ENCODE peak calls at places on chromosomes 2 and 18, in nine cellular contexts. I, Z, G, V, O, Q, C, X and L are unnamed samples.

GRCh38 chr2:23286765-23287155 is 98.2 kb upstream of the KLHL29 start:
- DNase-seq in I (no peak), Z (no peak), G (no peak), V (no peak), O (no peak), Q (peak), C (peak), X (no peak), L (no peak)

GRCh38 chr2:20514596-20515269 is 67.9 kb downstream of the RHOB start:
- DNase-seq in I (no peak), Z (no peak), G (peak), V (no peak), O (no peak), Q (no peak), C (peak), X (no peak), L (no peak)

GRCh38 chr18:22538463-22538862 is 120.7 kb upstream of the CTAGE1 start:
- DNase-seq in I (no peak), Z (no peak), G (no peak), V (no peak), O (no peak), Q (no peak), C (peak), X (no peak), L (no peak)

GRCh38 chr2:191359186-191359585 is 114.0 kb downstream of the MYO1B start:
- DNase-seq in I (no peak), Z (no peak), G (no peak), V (no peak), O (no peak), Q (no peak), C (no peak), X (no peak), L (no peak)

GRCh38 chr2:224286923-224287322 is 115.0 kb downstream of the FAM124B start:
- DNase-seq in I (no peak), Z (no peak), G (no peak), V (no peak), O (no peak), Q (no peak), C (peak), X (no peak), L (no peak)

GRCh38 chr2:156476021-156476420 is 39.8 kb downstream of the GPD2 start:
- DNase-seq in I (no peak), Z (no peak), G (no peak), V (no peak), O (no peak), Q (no peak), C (no peak), X (no peak), L (no peak)

GRCh38 chr2:18980778-18981104 is 377.7 kb downstream of the OSR1 start:
- DNase-seq in I (no peak), Z (no peak), G (no peak), V (no peak), O (no peak), Q (no peak), C (no peak), X (no peak), L (no peak)

GRCh38 chr18:59748628-59749360 is 51.6 kb upstream of the CCBE1 start:
- DNase-seq in I (no peak), Z (no peak), G (no peak), V (no peak), O (no peak), Q (no peak), C (peak), X (peak), L (no peak)

GRCh38 chr2:20356042-20356441 is 5.4 kb upstream of the PUM2 start:
- DNase-seq in I (no peak), Z (no peak), G (no peak), V (no peak), O (no peak), Q (no peak), C (peak), X (no peak), L (no peak)

GRCh38 chr2:101474752-101475384 is at the start of gene RFX8:
- DNase-seq in I (no peak), Z (peak), G (no peak), V (no peak), O (no peak), Q (no peak), C (peak), X (no peak), L (no peak)